ENCODE peak calls at places on chromosomes 4 and X, in nine cellular contexts. W is brain microvascular endothelial cell; E is naive thymus-derived CD8-positive, alpha-beta T cell; V is activated B cell treated with CpG ODN at 0.5 μM for 24 hours; B is EH; Z is nephron progenitor cell; P is effector memory CD8-positive, alpha-beta T cell; M is fibroblast of the conjunctiva; H is cardiac fibroblast. Q is an unnamed sample.

GRCh38 chr4:86822136-86822535 is 27.0 kb downstream of the SLC10A6 start:
- DNase-seq in W (no peak), V (no peak), P (no peak), M (no peak), Z (no peak), H (no peak), B (peak; percentile 58), E (no peak), Q (no peak)

GRCh38 chrX:125291124-125291523 is 28.5 kb upstream of the TEX13C start:
- DNase-seq in E (no peak), B (no peak), W (no peak), Z (no peak), V (no peak), M (no peak), P (no peak), H (no peak), Q (no peak)

GRCh38 chr4:77818077-77818666 is 996 bp downstream of the CNOT6L start:
- DNase-seq in B (peak; percentile 86), P (peak; percentile 27), Z (peak; percentile 55), H (peak; percentile 87), M (peak; percentile 74), W (peak; percentile 73), E (peak; percentile 20), V (peak; percentile 41), Q (peak; percentile 43)

GRCh38 chrX:22135171-22135711 is 103.1 kb downstream of the PHEX start:
- DNase-seq in E (no peak), P (no peak), M (no peak), Z (no peak), B (peak; percentile 64), H (peak; percentile 58), V (no peak), W (peak; percentile 20), Q (no peak)

GRCh38 chr4:84501721-84502267 is 2.7 kb upstream of the NKX6-1 start:
- DNase-seq in M (no peak), E (no peak), Z (peak; percentile 28), V (no peak), B (no peak), W (no peak), P (no peak), H (no peak), Q (no peak)

GRCh38 chr4:182862921-182863320 is 54.3 kb downstream of the DCTD start:
- DNase-seq in V (no peak), P (no peak), Z (no peak), W (no peak), H (no peak), E (no peak), M (no peak), B (no peak), Q (no peak)

GRCh38 chrX:7334253-7334935 is 186.4 kb upstream of the PUDP start:
- DNase-seq in Z (no peak), P (no peak), M (peak; percentile 42), E (no peak), B (peak; percentile 94), H (peak; percentile 47), W (peak; percentile 69), V (no peak), Q (no peak)

GRCh38 chrX:69127466-69127865 is 37.8 kb downstream of the PJA1 start:
- DNase-seq in M (no peak), H (no peak), B (no peak), V (no peak), P (no peak), Z (no peak), W (no peak), E (no peak), Q (no peak)

GRCh38 chrX:103927030-103927429 is 35.4 kb upstream of the TMSB15B start:
- DNase-seq in P (no peak), V (no peak), E (no peak), M (no peak), H (no peak), W (no peak), Z (no peak), B (no peak), Q (no peak)

GRCh38 chr4:1218892-1219552 is 29.9 kb downstream of the CTBP1 start:
- DNase-seq in E (no peak), W (no peak), M (no peak), B (no peak), V (peak; percentile 41), P (no peak), Z (no peak), H (no peak), Q (no peak)

Q was measured in KG1.